ENCODE peak calls at places on chromosomes 12 and 14, in six cellular contexts. One of them, this sample, is unnamed.

GRCh38 chr12:56723889-56724659 is 1.0 kb downstream of the NACA start:
- DNase-seq in IMR-90: peak
- DNase-seq in astrocyte: peak
- DNase-seq in endodermal cell: peak
- DNase-seq in HepG2: peak
- DNase-seq in neural progenitor cell: peak
- DNase-seq in this sample: peak

GRCh38 chr14:54453252-54453651 is 12.1 kb upstream of the CNIH1 start:
- DNase-seq in astrocyte: no peak
- DNase-seq in neural progenitor cell: no peak
- DNase-seq in endodermal cell: no peak
- DNase-seq in HepG2: no peak
- DNase-seq in IMR-90: no peak
- DNase-seq in this sample: no peak

GRCh38 chr12:106918746-106919145 is 37.0 kb upstream of the TMEM263 start:
- DNase-seq in neural progenitor cell: peak
- DNase-seq in astrocyte: no peak
- DNase-seq in IMR-90: peak
- DNase-seq in endodermal cell: peak
- DNase-seq in HepG2: peak
- DNase-seq in this sample: peak

GRCh38 chr12:124686001-124686884 is 118.8 kb upstream of the NCOR2 start:
- DNase-seq in neural progenitor cell: no peak
- DNase-seq in IMR-90: peak
- DNase-seq in HepG2: no peak
- DNase-seq in endodermal cell: peak
- DNase-seq in astrocyte: peak
- DNase-seq in this sample: no peak

GRCh38 chr12:103712191-103712590 is 125.1 kb downstream of the STAB2 start:
- DNase-seq in astrocyte: no peak
- DNase-seq in IMR-90: no peak
- DNase-seq in endodermal cell: no peak
- DNase-seq in HepG2: no peak
- DNase-seq in neural progenitor cell: no peak
- DNase-seq in this sample: no peak

GRCh38 chr14:33343016-33343415 is 404.3 kb downstream of the NPAS3 start:
- DNase-seq in endodermal cell: no peak
- DNase-seq in astrocyte: peak
- DNase-seq in HepG2: no peak
- DNase-seq in IMR-90: no peak
- DNase-seq in neural progenitor cell: no peak
- DNase-seq in this sample: no peak

GRCh38 chr12:92558806-92559205 is 144.0 kb upstream of the PLEKHG7 start:
- DNase-seq in IMR-90: peak
- DNase-seq in endodermal cell: no peak
- DNase-seq in neural progenitor cell: no peak
- DNase-seq in astrocyte: peak
- DNase-seq in HepG2: no peak
- DNase-seq in this sample: no peak

GRCh38 chr14:51086044-51086443 is 8.9 kb downstream of the TRIM9 start:
- DNase-seq in IMR-90: no peak
- DNase-seq in HepG2: no peak
- DNase-seq in endodermal cell: no peak
- DNase-seq in neural progenitor cell: no peak
- DNase-seq in astrocyte: no peak
- DNase-seq in this sample: no peak

GRCh38 chr12:123271182-123271491 is 519 bp downstream of the CDK2AP1 start:
- DNase-seq in astrocyte: no peak
- DNase-seq in neural progenitor cell: peak
- DNase-seq in IMR-90: peak
- DNase-seq in HepG2: peak
- DNase-seq in endodermal cell: peak
- DNase-seq in this sample: no peak

GRCh38 chr14:96824283-96824682 is 27.1 kb downstream of the VRK1 start:
- DNase-seq in astrocyte: peak
- DNase-seq in neural progenitor cell: no peak
- DNase-seq in HepG2: no peak
- DNase-seq in IMR-90: peak
- DNase-seq in endodermal cell: no peak
- DNase-seq in this sample: no peak

GRCh38 chr12:57549909-57550627 is at the start of gene KIF5A:
- DNase-seq in endodermal cell: peak
- DNase-seq in astrocyte: no peak
- DNase-seq in HepG2: no peak
- DNase-seq in neural progenitor cell: peak
- DNase-seq in IMR-90: no peak
- DNase-seq in this sample: no peak

GRCh38 chr14:104439625-104440024 is 139.9 kb upstream of the C14orf180 start:
- DNase-seq in IMR-90: no peak
- DNase-seq in endodermal cell: no peak
- DNase-seq in neural progenitor cell: no peak
- DNase-seq in HepG2: no peak
- DNase-seq in astrocyte: no peak
- DNase-seq in this sample: no peak

GRCh38 chr14:87149583-87150354 is 843.2 kb downstream of the GALC start:
- DNase-seq in endodermal cell: peak
- DNase-seq in IMR-90: peak
- DNase-seq in neural progenitor cell: peak
- DNase-seq in HepG2: no peak
- DNase-seq in astrocyte: peak
- DNase-seq in this sample: no peak

GRCh38 chr12:128662106-128662505 is 161.7 kb downstream of the SLC15A4 start:
- DNase-seq in endodermal cell: no peak
- DNase-seq in neural progenitor cell: no peak
- DNase-seq in IMR-90: no peak
- DNase-seq in astrocyte: no peak
- DNase-seq in HepG2: no peak
- DNase-seq in this sample: no peak

GRCh38 chr12:96233941-96234461 is 39.8 kb downstream of the ELK3 start:
- DNase-seq in astrocyte: peak
- DNase-seq in IMR-90: peak
- DNase-seq in endodermal cell: peak
- DNase-seq in HepG2: no peak
- DNase-seq in neural progenitor cell: no peak
- DNase-seq in this sample: peak

GRCh38 chr12:83841620-83842019 is 1071.0 kb downstream of the SLC6A15 start:
- DNase-seq in endodermal cell: no peak
- DNase-seq in IMR-90: no peak
- DNase-seq in astrocyte: peak
- DNase-seq in neural progenitor cell: no peak
- DNase-seq in HepG2: no peak
- DNase-seq in this sample: no peak

GRCh38 chr14:100428727-100429126 is 105.6 kb downstream of the SLC25A47 start:
- DNase-seq in IMR-90: peak
- DNase-seq in neural progenitor cell: no peak
- DNase-seq in astrocyte: peak
- DNase-seq in HepG2: no peak
- DNase-seq in endodermal cell: no peak
- DNase-seq in this sample: no peak

GRCh38 chr14:34270361-34270760 is 191.7 kb downstream of the SPTSSA start:
- DNase-seq in endodermal cell: no peak
- DNase-seq in neural progenitor cell: no peak
- DNase-seq in IMR-90: no peak
- DNase-seq in astrocyte: no peak
- DNase-seq in HepG2: no peak
- DNase-seq in this sample: no peak

GRCh38 chr14:34043627-34044372 is 92.9 kb upstream of the EGLN3 start:
- DNase-seq in HepG2: peak
- DNase-seq in endodermal cell: peak
- DNase-seq in neural progenitor cell: no peak
- DNase-seq in astrocyte: no peak
- DNase-seq in IMR-90: no peak
- DNase-seq in this sample: peak

GRCh38 chr12:77190022-77190421 is 124.7 kb upstream of the E2F7 start:
- DNase-seq in neural progenitor cell: no peak
- DNase-seq in HepG2: no peak
- DNase-seq in astrocyte: peak
- DNase-seq in IMR-90: peak
- DNase-seq in endodermal cell: no peak
- DNase-seq in this sample: no peak

GRCh38 chr12:47078733-47079364 is 572 bp upstream of the PCED1B start:
- DNase-seq in astrocyte: peak
- DNase-seq in neural progenitor cell: peak
- DNase-seq in HepG2: no peak
- DNase-seq in IMR-90: peak
- DNase-seq in endodermal cell: peak
- DNase-seq in this sample: peak

GRCh38 chr12:98002887-98003493 is 512.4 kb upstream of the TMPO start:
- DNase-seq in astrocyte: peak
- DNase-seq in HepG2: peak
- DNase-seq in IMR-90: peak
- DNase-seq in neural progenitor cell: peak
- DNase-seq in endodermal cell: peak
- DNase-seq in this sample: peak

GRCh38 chr14:102659797-102660196 is 67.3 kb downstream of the RCOR1 start:
- DNase-seq in HepG2: no peak
- DNase-seq in neural progenitor cell: no peak
- DNase-seq in astrocyte: peak
- DNase-seq in endodermal cell: no peak
- DNase-seq in IMR-90: peak
- DNase-seq in this sample: no peak

GRCh38 chr12:29317556-29318363 is 63.2 kb downstream of the ERGIC2 start:
- DNase-seq in astrocyte: peak
- DNase-seq in HepG2: peak
- DNase-seq in endodermal cell: peak
- DNase-seq in neural progenitor cell: peak
- DNase-seq in IMR-90: peak
- DNase-seq in this sample: peak
- H3K27ac ChIP-seq in astrocyte: peak
- H3K27ac ChIP-seq in HepG2: no peak
- H3K27ac ChIP-seq in endodermal cell: no peak
- H3K27ac ChIP-seq in neural progenitor cell: no peak
- H3K27ac ChIP-seq in IMR-90: no peak
- H3K27ac ChIP-seq in this sample: no peak

GRCh38 chr14:52949711-52950409 is 990 bp downstream of the FERMT2 start:
- DNase-seq in endodermal cell: no peak
- DNase-seq in HepG2: peak
- DNase-seq in astrocyte: peak
- DNase-seq in IMR-90: peak
- DNase-seq in neural progenitor cell: peak
- DNase-seq in this sample: peak
- H3K9ac ChIP-seq in endodermal cell: peak
- H3K9ac ChIP-seq in HepG2: peak
- H3K9ac ChIP-seq in astrocyte: peak
- H3K9ac ChIP-seq in IMR-90: peak
- H3K9ac ChIP-seq in neural progenitor cell: peak
- H3K9ac ChIP-seq in this sample: peak

DNA sequence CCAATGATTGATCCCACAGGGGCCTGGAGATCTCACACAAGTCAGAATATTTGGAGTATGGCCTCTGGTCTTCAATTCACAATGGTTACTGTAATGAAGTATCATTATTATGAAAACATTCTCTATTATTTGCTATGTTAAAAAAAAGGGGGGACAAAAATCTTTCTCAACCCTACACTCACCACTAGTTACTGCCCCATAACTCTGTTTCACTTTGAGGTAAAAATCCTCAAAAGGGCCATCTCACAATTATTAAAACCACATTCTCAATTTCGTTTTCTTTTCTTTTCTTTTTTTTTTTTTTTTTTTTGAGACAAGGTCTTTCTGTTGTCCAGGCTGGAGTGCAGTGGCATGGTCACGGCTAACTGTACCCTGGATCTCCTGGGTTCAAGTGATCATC is 59.6 kb upstream of the KCNC2 start:
- DNase-seq in IMR-90: no peak
- DNase-seq in neural progenitor cell: no peak
- DNase-seq in astrocyte: no peak
- DNase-seq in HepG2: no peak
- DNase-seq in endodermal cell: no peak
- DNase-seq in this sample: no peak
- TF ChIP-seq CTCF in IMR-90: no peak
- TF ChIP-seq CTCF in neural progenitor cell: no peak
- TF ChIP-seq CTCF in astrocyte: no peak
- TF ChIP-seq CTCF in HepG2: no peak
- TF ChIP-seq CTCF in endodermal cell: no peak
- TF ChIP-seq CTCF in this sample: no peak

DNA sequence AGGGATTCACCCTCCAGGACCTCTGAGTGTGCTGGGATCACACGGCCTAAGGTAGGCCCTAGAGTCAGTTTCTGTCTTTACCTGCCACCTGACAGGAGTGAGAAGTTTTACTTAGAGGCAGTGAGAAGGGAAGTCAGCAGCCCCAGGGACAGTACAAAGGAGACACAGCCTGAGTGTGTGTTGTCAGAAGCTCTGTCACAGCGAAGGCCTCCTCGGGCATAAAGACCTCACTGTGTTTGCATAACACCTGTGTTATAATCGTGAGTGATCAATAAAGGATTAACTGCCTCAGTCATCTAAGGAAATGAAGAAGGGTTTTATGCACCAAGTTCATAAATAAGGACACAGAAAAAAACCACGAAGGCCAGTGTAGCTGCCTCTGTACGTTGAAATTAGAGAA is 159.5 kb downstream of the DAD1 start:
- DNase-seq in HepG2: no peak
- DNase-seq in endodermal cell: no peak
- DNase-seq in IMR-90: no peak
- DNase-seq in astrocyte: no peak
- DNase-seq in neural progenitor cell: no peak
- DNase-seq in this sample: no peak
- H3K27ac ChIP-seq in HepG2: no peak
- H3K27ac ChIP-seq in endodermal cell: peak
- H3K27ac ChIP-seq in IMR-90: no peak
- H3K27ac ChIP-seq in astrocyte: no peak
- H3K27ac ChIP-seq in neural progenitor cell: no peak
- H3K27ac ChIP-seq in this sample: no peak

This sample was measured in endothelial cell of umbilical vein.